ENCODE peak calls at places on chromosome 1, in six cellular contexts. U, X, K, Z, S and J are unnamed samples.

GRCh38 chr1:220363196-220363831 is 91.1 kb upstream of the RAB3GAP2 start:
- DNase-seq in U (no peak), X (no peak), K (no peak), Z (no peak), S (no peak), J (no peak)

GRCh38 chr1:116260096-116260495 is 112.9 kb upstream of the ATP1A1 start:
- DNase-seq in U (no peak), X (no peak), K (no peak), Z (no peak), S (no peak), J (no peak)

GRCh38 chr1:224266105-224266935 is 63.7 kb downstream of the NVL start:
- DNase-seq in U (no peak), X (no peak), K (no peak), Z (no peak), S (no peak), J (no peak)

GRCh38 chr1:26050255-26050640 is 4.3 kb upstream of the SLC30A2 start:
- DNase-seq in U (no peak), X (no peak), K (no peak), Z (no peak), S (no peak), J (no peak)

GRCh38 chr1:204429746-204430145 is 18.1 kb upstream of the PPP1R15B start:
- DNase-seq in U (no peak), X (no peak), K (no peak), Z (no peak), S (no peak), J (no peak)

GRCh38 chr1:160474392-160475242 is 48.4 kb downstream of the SLAMF6 start:
- DNase-seq in U (no peak), X (no peak), K (no peak), Z (no peak), S (no peak), J (no peak)

GRCh38 chr1:40092241-40092640 is 4.8 kb downstream of the PPT1 start:
- DNase-seq in U (no peak), X (no peak), K (no peak), Z (no peak), S (no peak), J (no peak)

GRCh38 chr1:91827094-91828006 is 58.6 kb downstream of the TGFBR3 start:
- DNase-seq in U (no peak), X (peak; percentile 73), K (no peak), Z (no peak), S (no peak), J (peak; percentile 71)

GRCh38 chr1:3992103-3992556 is 92.1 kb upstream of the C1orf174 start:
- DNase-seq in U (peak; percentile 13), X (no peak), K (no peak), Z (no peak), S (no peak), J (no peak)

GRCh38 chr1:3314561-3315271 is 139.7 kb upstream of the ARHGEF16 start:
- DNase-seq in U (no peak), X (no peak), K (no peak), Z (no peak), S (no peak), J (no peak)

GRCh38 chr1:45979074-45979777 is 153.2 kb downstream of the PIK3R3 start:
- DNase-seq in U (peak; percentile 32), X (no peak), K (no peak), Z (no peak), S (no peak), J (no peak)

GRCh38 chr1:36880155-36881070 is 153.9 kb downstream of the GRIK3 start:
- DNase-seq in U (no peak), X (no peak), K (no peak), Z (peak; percentile 91), S (peak; percentile 22), J (no peak)

GRCh38 chr1:50846224-50846839 is 113.7 kb downstream of the FAF1 start:
- DNase-seq in U (no peak), X (no peak), K (no peak), Z (no peak), S (no peak), J (no peak)

GRCh38 chr1:94025383-94026340 is 95.3 kb downstream of the ABCA4 start:
- DNase-seq in U (peak; percentile 65), X (no peak), K (no peak), Z (no peak), S (no peak), J (peak; percentile 58)

DNA sequence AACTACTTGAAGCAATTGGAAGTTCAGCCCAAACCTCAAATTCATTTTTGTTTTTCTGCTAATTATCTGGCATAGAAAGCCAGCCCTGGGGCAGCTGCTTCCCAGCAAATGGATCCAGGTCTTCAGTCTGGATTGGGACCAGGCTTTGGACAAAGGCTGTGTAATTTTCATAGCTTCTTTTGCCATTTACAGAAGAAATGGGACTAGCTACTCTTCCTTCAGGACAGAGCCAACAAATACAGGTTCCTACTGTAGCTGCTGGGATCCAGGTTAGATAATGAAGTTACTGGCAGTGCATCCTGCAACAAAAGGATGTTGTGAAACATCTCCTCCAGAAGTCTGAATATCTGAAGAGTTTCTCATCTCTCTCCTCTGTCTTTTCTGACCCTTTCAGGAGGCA is 171.5 kb upstream of the CAMK1G start:
- DNase-seq in U (no peak), X (no peak), K (no peak), Z (no peak), S (no peak), J (no peak)
- H3K4me1 ChIP-seq in U (no peaks in the 10 kb centered on the region), X (peaks cover 16% of the 10 kb centered on the region), K (no peaks in the 10 kb centered on the region), Z (peaks cover 46% of the 10 kb centered on the region), S (peaks cover 5% of the 10 kb centered on the region), J (peaks cover 17% of the 10 kb centered on the region)

DNA sequence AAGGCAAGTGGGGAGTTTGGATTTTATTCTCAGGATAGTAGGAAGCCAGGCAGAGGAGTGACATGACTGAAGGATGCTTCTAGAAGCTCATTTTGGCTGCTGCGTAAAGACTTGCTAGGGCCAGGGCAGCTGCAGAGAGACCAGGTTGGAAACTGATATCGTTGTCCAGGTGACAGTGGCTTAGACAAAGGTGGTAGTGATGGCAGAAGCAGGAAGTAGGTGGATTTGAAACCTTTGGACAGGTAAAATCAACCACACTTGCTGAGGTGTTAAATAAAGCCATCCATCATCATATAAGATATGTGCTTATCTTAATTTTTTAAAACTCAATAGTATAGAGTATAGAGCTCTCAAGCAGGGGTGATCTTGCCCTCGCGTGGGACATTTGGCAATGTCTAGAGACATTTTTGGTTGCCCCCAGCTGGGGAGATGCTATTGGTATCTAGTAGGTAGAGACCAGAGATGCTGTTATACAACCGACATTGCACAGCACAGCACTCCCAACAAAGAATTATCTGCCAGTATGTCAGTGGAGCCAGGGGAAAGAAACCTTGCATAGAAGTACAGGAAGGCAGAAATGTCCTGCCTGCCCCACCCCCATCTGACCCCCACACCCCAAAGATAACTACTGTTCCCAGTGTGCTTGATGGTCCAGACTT is 31.0 kb downstream of the TMEM51 start:
- DNase-seq in U (no peak), X (no peak), K (no peak), Z (no peak), S (no peak), J (no peak)
- H3K4me1 ChIP-seq in U (peaks cover 42% of the 10 kb centered on the region), X (peaks cover 27% of the 10 kb centered on the region), K (no peaks in the 10 kb centered on the region), Z (peaks cover 41% of the 10 kb centered on the region), S (peaks cover 13% of the 10 kb centered on the region), J (no peaks in the 10 kb centered on the region)

GRCh38 chr1:154430903-154431302 is 25.8 kb downstream of the IL6R start:
- DNase-seq in U (no peak), X (no peak), K (no peak), Z (no peak), S (peak; percentile 55), J (no peak)
- H3K4me1 ChIP-seq in U (peaks cover 45% of the 10 kb centered on the region), X (peaks cover 98% of the 10 kb centered on the region), K (peaks cover 65% of the 10 kb centered on the region), Z (peaks cover 92% of the 10 kb centered on the region), S (no peaks in the 10 kb centered on the region), J (peaks cover 74% of the 10 kb centered on the region)

GRCh38 chr1:157136133-157136532 is 2.1 kb downstream of the ETV3 start:
- DNase-seq in U (no peak), X (no peak), K (no peak), Z (no peak), S (no peak), J (no peak)
- H3K4me1 ChIP-seq in U (peaks cover 13% of the 10 kb centered on the region), X (peaks cover 53% of the 10 kb centered on the region), K (peaks cover 36% of the 10 kb centered on the region), Z (peaks cover 64% of the 10 kb centered on the region), S (peaks cover 4% of the 10 kb centered on the region), J (peaks cover 5% of the 10 kb centered on the region)

DNA sequence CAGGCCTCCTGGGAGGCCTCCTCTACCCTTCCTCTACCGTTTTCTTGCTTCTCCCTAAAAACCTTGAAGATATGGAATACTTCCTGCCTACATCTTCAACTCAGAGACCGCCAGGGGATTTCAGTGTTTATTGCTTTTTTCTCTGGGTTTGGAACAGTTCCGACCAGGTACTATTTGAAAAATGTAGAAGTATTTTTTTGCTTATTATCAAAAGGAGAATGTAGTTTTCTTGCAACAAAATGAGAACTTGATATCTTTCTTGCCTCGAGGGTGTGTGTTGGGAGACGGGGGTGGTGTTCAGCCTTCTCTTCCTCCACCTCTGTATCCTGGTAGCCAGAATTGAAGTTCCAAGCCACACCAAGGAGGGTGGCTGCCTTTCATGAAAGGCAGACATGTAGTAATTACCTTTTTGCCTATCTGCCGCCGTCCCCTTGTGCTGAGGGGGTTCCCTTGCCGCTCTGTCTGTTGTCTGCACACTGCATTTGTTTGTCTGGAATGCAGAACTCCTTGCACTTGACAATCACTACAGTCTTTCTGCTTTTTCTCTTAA is 212.1 kb downstream of the PBX1 start:
- DNase-seq in U (no peak), X (no peak), K (no peak), Z (no peak), S (no peak), J (no peak)
- H3K4me1 ChIP-seq in U (peaks cover 54% of the 10 kb centered on the region), X (peaks cover 85% of the 10 kb centered on the region), K (peaks cover 66% of the 10 kb centered on the region), Z (peaks cover 97% of the 10 kb centered on the region), S (no peaks in the 10 kb centered on the region), J (peaks cover 50% of the 10 kb centered on the region)

GRCh38 chr1:226304291-226304955 is 4.5 kb downstream of the LIN9 start:
- DNase-seq in U (no peak), X (no peak), K (no peak), Z (no peak), S (no peak), J (no peak)
- H3K4me1 ChIP-seq in U (peaks cover 4% of the 10 kb centered on the region), X (peaks cover 56% of the 10 kb centered on the region), K (no peaks in the 10 kb centered on the region), Z (peaks cover 14% of the 10 kb centered on the region), S (peaks cover 5% of the 10 kb centered on the region), J (peaks cover 14% of the 10 kb centered on the region)

DNA sequence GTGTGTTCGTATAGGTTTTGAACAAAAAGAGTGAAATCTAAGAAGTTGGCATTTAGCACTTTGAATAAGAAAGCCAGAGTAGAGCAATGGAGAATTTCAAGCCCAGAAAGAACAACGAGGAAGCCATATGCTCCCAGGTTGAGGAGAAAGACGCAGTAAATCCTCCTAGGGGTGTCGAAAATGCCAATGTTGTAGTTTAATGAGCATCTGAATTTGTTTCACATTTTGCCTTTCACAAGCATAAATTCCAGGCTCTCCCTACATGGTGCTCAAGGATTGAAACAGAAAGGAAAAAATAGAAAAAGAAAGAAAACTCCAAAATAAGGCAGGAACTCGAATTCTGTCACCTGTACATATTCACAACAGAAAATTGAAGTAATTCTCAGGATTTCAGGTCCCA is 264.7 kb upstream of the SGIP1 start:
- DNase-seq in U (no peak), X (no peak), K (no peak), Z (no peak), S (no peak), J (no peak)
- H3K4me1 ChIP-seq in U (peaks cover 72% of the 10 kb centered on the region), X (peaks cover 93% of the 10 kb centered on the region), K (peaks cover 24% of the 10 kb centered on the region), Z (peaks cover 34% of the 10 kb centered on the region), S (peaks cover 6% of the 10 kb centered on the region), J (peaks cover 72% of the 10 kb centered on the region)

GRCh38 chr1:186492531-186493291 is 31.8 kb upstream of the PDC start:
- DNase-seq in U (no peak), X (no peak), K (no peak), Z (no peak), S (no peak), J (no peak)
- H3K4me1 ChIP-seq in U (no peaks in the 10 kb centered on the region), X (no peaks in the 10 kb centered on the region), K (no peaks in the 10 kb centered on the region), Z (no peaks in the 10 kb centered on the region), S (no peaks in the 10 kb centered on the region), J (no peaks in the 10 kb centered on the region)

GRCh38 chr1:230194525-230194924 is 127.5 kb downstream of the GALNT2 start:
- DNase-seq in U (no peak), X (no peak), K (no peak), Z (no peak), S (no peak), J (no peak)
- H3K4me1 ChIP-seq in U (no peaks in the 10 kb centered on the region), X (peaks cover 32% of the 10 kb centered on the region), K (peaks cover 15% of the 10 kb centered on the region), Z (peaks cover 14% of the 10 kb centered on the region), S (peaks cover 3% of the 10 kb centered on the region), J (peaks cover 11% of the 10 kb centered on the region)